ENCODE peak calls at places on chromosome 14, in nine cellular contexts. E, P, D, A, S, G, F, Y and M are unnamed samples.

GRCh38 chr14:52111583-52111982 is 42.7 kb upstream of the NID2 start:
- DNase-seq in E (no peak), P (no peak), D (no peak), A (no peak), S (no peak), G (no peak), F (no peak), Y (no peak), M (no peak)

GRCh38 chr14:69298131-69299071 is 38.4 kb downstream of the GALNT16 start:
- DNase-seq in E (no peak), P (no peak), D (no peak), A (no peak), S (no peak), G (no peak), F (peak), Y (no peak), M (no peak)

GRCh38 chr14:101126376-101127130 is 223.0 kb upstream of the RTL1 start:
- DNase-seq in E (no peak), P (no peak), D (no peak), A (no peak), S (no peak), G (peak), F (no peak), Y (no peak), M (no peak)

GRCh38 chr14:70649803-70650202 is 8.1 kb downstream of the TTC9 start:
- DNase-seq in E (no peak), P (no peak), D (no peak), A (no peak), S (no peak), G (no peak), F (no peak), Y (no peak), M (no peak)

GRCh38 chr14:58082011-58082410 is 70.0 kb downstream of the ARMH4 start:
- DNase-seq in E (no peak), P (no peak), D (no peak), A (no peak), S (no peak), G (no peak), F (no peak), Y (no peak), M (no peak)

GRCh38 chr14:76834296-76834695 is 8.1 kb downstream of the LRRC74A start:
- DNase-seq in E (no peak), P (no peak), D (no peak), A (no peak), S (no peak), G (no peak), F (no peak), Y (no peak), M (no peak)

GRCh38 chr14:63933110-63933509 is 80.3 kb downstream of the SYNE2 start:
- DNase-seq in E (no peak), P (no peak), D (no peak), A (no peak), S (no peak), G (no peak), F (no peak), Y (no peak), M (no peak)

GRCh38 chr14:36720657-36721056 is 59.0 kb downstream of the PAX9 start:
- DNase-seq in E (no peak), P (no peak), D (no peak), A (no peak), S (no peak), G (no peak), F (no peak), Y (no peak), M (peak)

GRCh38 chr14:69750495-69750894 is 16.4 kb upstream of the SRSF5 start:
- DNase-seq in E (no peak), P (no peak), D (no peak), A (no peak), S (no peak), G (no peak), F (no peak), Y (no peak), M (no peak)

GRCh38 chr14:23695220-23695999 is 59.2 kb downstream of the DHRS2 start:
- DNase-seq in E (no peak), P (no peak), D (no peak), A (no peak), S (no peak), G (no peak), F (no peak), Y (peak), M (no peak)

GRCh38 chr14:100645200-100645985 is 58.2 kb upstream of the BEGAIN start:
- DNase-seq in E (peak), P (peak), D (peak), A (peak), S (peak), G (peak), F (peak), Y (peak), M (peak)

GRCh38 chr14:91817566-91818325 is 49.6 kb downstream of the TC2N start:
- DNase-seq in E (no peak), P (no peak), D (no peak), A (no peak), S (no peak), G (no peak), F (no peak), Y (no peak), M (no peak)

GRCh38 chr14:95341115-95341514 is 21.4 kb upstream of the CLMN start:
- DNase-seq in E (no peak), P (no peak), D (no peak), A (no peak), S (no peak), G (no peak), F (no peak), Y (no peak), M (no peak)

GRCh38 chr14:52355526-52355925 is 41.4 kb downstream of the PTGER2 start:
- DNase-seq in E (no peak), P (no peak), D (no peak), A (no peak), S (no peak), G (no peak), F (no peak), Y (no peak), M (no peak)

GRCh38 chr14:78974691-78975090 is 804.5 kb downstream of the NRXN3 start:
- DNase-seq in E (no peak), P (no peak), D (no peak), A (no peak), S (no peak), G (no peak), F (no peak), Y (no peak), M (no peak)

GRCh38 chr14:90536511-90537191 is 139.8 kb downstream of the CALM1 start:
- DNase-seq in E (no peak), P (no peak), D (no peak), A (no peak), S (no peak), G (no peak), F (no peak), Y (no peak), M (no peak)

GRCh38 chr14:100287202-100287997 is 18.8 kb downstream of the SLC25A29 start:
- DNase-seq in E (no peak), P (no peak), D (no peak), A (no peak), S (no peak), G (no peak), F (no peak), Y (no peak), M (no peak)

GRCh38 chr14:37678916-37679315 is 83.5 kb downstream of the TTC6 start:
- DNase-seq in E (no peak), P (no peak), D (no peak), A (no peak), S (no peak), G (no peak), F (no peak), Y (no peak), M (no peak)

GRCh38 chr14:93716410-93717221 is 71.7 kb downstream of the PRIMA1 start:
- DNase-seq in E (no peak), P (no peak), D (no peak), A (no peak), S (no peak), G (no peak), F (no peak), Y (no peak), M (no peak)

GRCh38 chr14:53841109-53842099 is 115.2 kb downstream of the BMP4 start:
- DNase-seq in E (no peak), P (no peak), D (no peak), A (no peak), S (no peak), G (no peak), F (no peak), Y (no peak), M (no peak)

GRCh38 chr14:76810953-76811400 is 1.7 kb downstream of the ANGEL1 start:
- DNase-seq in E (no peak), P (no peak), D (peak), A (no peak), S (peak), G (no peak), F (peak), Y (no peak), M (peak)

GRCh38 chr14:72607386-72608125 is 286.3 kb downstream of the DPF3 start:
- DNase-seq in E (no peak), P (no peak), D (no peak), A (no peak), S (no peak), G (peak), F (no peak), Y (no peak), M (no peak)

GRCh38 chr14:105891631-105892452 is 365.5 kb downstream of the TMEM121 start:
- DNase-seq in E (peak), P (no peak), D (no peak), A (no peak), S (no peak), G (no peak), F (no peak), Y (peak), M (no peak)

GRCh38 chr14:52146504-52146903 is 77.6 kb upstream of the NID2 start:
- DNase-seq in E (no peak), P (no peak), D (no peak), A (no peak), S (no peak), G (no peak), F (no peak), Y (no peak), M (no peak)

GRCh38 chr14:92135269-92135668 is 13.5 kb downstream of the CPSF2 start:
- DNase-seq in E (no peak), P (no peak), D (no peak), A (no peak), S (peak), G (no peak), F (no peak), Y (no peak), M (peak)

GRCh38 chr14:68749487-68750475 is 43.1 kb downstream of the ZFP36L1 start:
- DNase-seq in E (peak), P (no peak), D (no peak), A (no peak), S (peak), G (no peak), F (no peak), Y (no peak), M (peak)

GRCh38 chr14:83940253-83940652 is 1589.7 kb upstream of the FLRT2 start:
- DNase-seq in E (no peak), P (no peak), D (no peak), A (no peak), S (no peak), G (no peak), F (no peak), Y (no peak), M (no peak)